ENCODE peak calls at places on chromosomes 7 and 10, in seven cellular contexts. One of them, this sample, is unnamed.

GRCh38 chr7:46909601-46910051 is 672.3 kb downstream of the TNS3 start:
- DNase-seq in heart right ventricle: no peak
- DNase-seq in endodermal cell: no peak
- DNase-seq in GM10248: no peak
- DNase-seq in adrenal gland: no peak
- DNase-seq in BJ: peak; percentile 87
- DNase-seq in cardiac fibroblast: peak; percentile 61
- DNase-seq in this sample: no peak

GRCh38 chr7:48089415-48089975 is 430 bp downstream of the UPP1 start:
- DNase-seq in GM10248: no peak
- DNase-seq in cardiac fibroblast: peak; percentile 41
- DNase-seq in heart right ventricle: peak; percentile 64
- DNase-seq in BJ: no peak
- DNase-seq in adrenal gland: peak; percentile 62
- DNase-seq in endodermal cell: peak; percentile 95
- DNase-seq in this sample: no peak

GRCh38 chr10:24255115-24255895 is 46.4 kb downstream of the KIAA1217 start:
- DNase-seq in heart right ventricle: no peak
- DNase-seq in endodermal cell: peak; percentile 71
- DNase-seq in cardiac fibroblast: no peak
- DNase-seq in BJ: no peak
- DNase-seq in GM10248: no peak
- DNase-seq in adrenal gland: no peak
- DNase-seq in this sample: no peak

GRCh38 chr10:32210306-32211045 is 136.5 kb downstream of the EPC1 start:
- DNase-seq in heart right ventricle: no peak
- DNase-seq in endodermal cell: peak; percentile 63
- DNase-seq in adrenal gland: peak; percentile 33
- DNase-seq in cardiac fibroblast: peak; percentile 72
- DNase-seq in BJ: no peak
- DNase-seq in GM10248: peak; percentile 32
- DNase-seq in this sample: no peak

GRCh38 chr10:80356563-80356999 is at the start of the genes DYDC1 and DYDC2:
- DNase-seq in GM10248: peak; percentile 42
- DNase-seq in cardiac fibroblast: peak; percentile 25
- DNase-seq in endodermal cell: peak; percentile 95
- DNase-seq in BJ: no peak
- DNase-seq in adrenal gland: peak; percentile 33
- DNase-seq in heart right ventricle: peak; percentile 35
- DNase-seq in this sample: peak; percentile 45

GRCh38 chr7:1062296-1063294 is 18.2 kb downstream of the GPR146 start:
- DNase-seq in BJ: no peak
- DNase-seq in heart right ventricle: no peak
- DNase-seq in cardiac fibroblast: no peak
- DNase-seq in GM10248: peak; percentile 89
- DNase-seq in endodermal cell: no peak
- DNase-seq in adrenal gland: no peak
- DNase-seq in this sample: peak; percentile 91

GRCh38 chr10:121559321-121559720 is 38.9 kb downstream of the FGFR2 start:
- DNase-seq in endodermal cell: no peak
- DNase-seq in cardiac fibroblast: no peak
- DNase-seq in heart right ventricle: no peak
- DNase-seq in adrenal gland: no peak
- DNase-seq in GM10248: no peak
- DNase-seq in BJ: no peak
- DNase-seq in this sample: no peak

GRCh38 chr7:3174515-3175318 is 126.3 kb upstream of the SDK1 start:
- DNase-seq in cardiac fibroblast: no peak
- DNase-seq in heart right ventricle: no peak
- DNase-seq in BJ: no peak
- DNase-seq in GM10248: no peak
- DNase-seq in adrenal gland: no peak
- DNase-seq in endodermal cell: no peak
- DNase-seq in this sample: no peak

GRCh38 chr10:28495084-28495483 is 37.8 kb upstream of the WAC start:
- DNase-seq in adrenal gland: no peak
- DNase-seq in endodermal cell: no peak
- DNase-seq in cardiac fibroblast: no peak
- DNase-seq in GM10248: no peak
- DNase-seq in BJ: no peak
- DNase-seq in heart right ventricle: no peak
- DNase-seq in this sample: no peak

GRCh38 chr7:153190452-153190851 is 430.9 kb downstream of the ACTR3B start:
- DNase-seq in BJ: no peak
- DNase-seq in GM10248: no peak
- DNase-seq in endodermal cell: peak; percentile 82
- DNase-seq in heart right ventricle: no peak
- DNase-seq in cardiac fibroblast: no peak
- DNase-seq in adrenal gland: peak; percentile 3
- DNase-seq in this sample: peak; percentile 16

GRCh38 chr10:73991846-73992245 is 6.1 kb upstream of the VCL start:
- DNase-seq in cardiac fibroblast: no peak
- DNase-seq in BJ: no peak
- DNase-seq in endodermal cell: no peak
- DNase-seq in GM10248: peak; percentile 72
- DNase-seq in adrenal gland: peak; percentile 11
- DNase-seq in heart right ventricle: no peak
- DNase-seq in this sample: peak; percentile 68

GRCh38 chr10:131121511-131122035 is 189.9 kb downstream of the TCERG1L start:
- DNase-seq in GM10248: no peak
- DNase-seq in adrenal gland: no peak
- DNase-seq in endodermal cell: no peak
- DNase-seq in heart right ventricle: no peak
- DNase-seq in cardiac fibroblast: no peak
- DNase-seq in BJ: no peak
- DNase-seq in this sample: no peak

GRCh38 chr10:68628576-68629127 is 68.5 kb downstream of the TET1 start:
- DNase-seq in cardiac fibroblast: peak; percentile 48
- DNase-seq in endodermal cell: no peak
- DNase-seq in BJ: no peak
- DNase-seq in adrenal gland: no peak
- DNase-seq in GM10248: no peak
- DNase-seq in heart right ventricle: no peak
- DNase-seq in this sample: no peak

GRCh38 chr7:40298421-40298820 is 163.6 kb downstream of the SUGCT start:
- DNase-seq in endodermal cell: no peak
- DNase-seq in heart right ventricle: no peak
- DNase-seq in adrenal gland: no peak
- DNase-seq in GM10248: no peak
- DNase-seq in BJ: peak; percentile 63
- DNase-seq in cardiac fibroblast: peak; percentile 61
- DNase-seq in this sample: no peak

GRCh38 chr7:32500922-32501341 is 5.6 kb downstream of the AVL9 start:
- DNase-seq in BJ: peak; percentile 39
- DNase-seq in GM10248: no peak
- DNase-seq in heart right ventricle: no peak
- DNase-seq in adrenal gland: peak; percentile 15
- DNase-seq in cardiac fibroblast: peak; percentile 55
- DNase-seq in endodermal cell: no peak
- DNase-seq in this sample: no peak

GRCh38 chr10:11655839-11656238 is 44.4 kb upstream of the USP6NL start:
- DNase-seq in cardiac fibroblast: no peak
- DNase-seq in adrenal gland: no peak
- DNase-seq in endodermal cell: peak; percentile 4
- DNase-seq in heart right ventricle: no peak
- DNase-seq in BJ: no peak
- DNase-seq in GM10248: no peak
- DNase-seq in this sample: no peak

GRCh38 chr10:46239999-46240683 is 46.7 kb upstream of the ANTXRL start:
- DNase-seq in adrenal gland: no peak
- DNase-seq in GM10248: no peak
- DNase-seq in endodermal cell: peak; percentile 32
- DNase-seq in BJ: no peak
- DNase-seq in heart right ventricle: no peak
- DNase-seq in cardiac fibroblast: no peak
- DNase-seq in this sample: no peak

GRCh38 chr10:1036341-1036791 is 10.7 kb upstream of the IDI2 start:
- DNase-seq in adrenal gland: no peak
- DNase-seq in heart right ventricle: no peak
- DNase-seq in BJ: no peak
- DNase-seq in GM10248: peak; percentile 71
- DNase-seq in endodermal cell: peak; percentile 55
- DNase-seq in cardiac fibroblast: no peak
- DNase-seq in this sample: peak; percentile 63

GRCh38 chr7:79282051-79282694 is 171.3 kb downstream of the MAGI2 start:
- DNase-seq in adrenal gland: peak; percentile 2
- DNase-seq in cardiac fibroblast: peak; percentile 84
- DNase-seq in BJ: peak; percentile 66
- DNase-seq in GM10248: no peak
- DNase-seq in endodermal cell: no peak
- DNase-seq in heart right ventricle: no peak
- DNase-seq in this sample: no peak

GRCh38 chr10:98488669-98489430 is 42.1 kb upstream of the HPS1 start:
- DNase-seq in GM10248: no peak
- DNase-seq in cardiac fibroblast: no peak
- DNase-seq in heart right ventricle: no peak
- DNase-seq in adrenal gland: peak; percentile 21
- DNase-seq in BJ: no peak
- DNase-seq in endodermal cell: no peak
- DNase-seq in this sample: no peak

GRCh38 chr10:98486421-98486820 is 39.7 kb upstream of the HPS1 start:
- DNase-seq in BJ: peak; percentile 79
- DNase-seq in endodermal cell: no peak
- DNase-seq in adrenal gland: no peak
- DNase-seq in GM10248: no peak
- DNase-seq in heart right ventricle: no peak
- DNase-seq in cardiac fibroblast: peak; percentile 12
- DNase-seq in this sample: no peak

GRCh38 chr10:98492763-98493162 is 46.0 kb upstream of the HPS1 start:
- DNase-seq in BJ: no peak
- DNase-seq in adrenal gland: no peak
- DNase-seq in GM10248: no peak
- DNase-seq in heart right ventricle: no peak
- DNase-seq in cardiac fibroblast: no peak
- DNase-seq in endodermal cell: no peak
- DNase-seq in this sample: no peak

GRCh38 chr10:98487692-98488091 is 41.0 kb upstream of the HPS1 start:
- DNase-seq in adrenal gland: no peak
- DNase-seq in GM10248: no peak
- DNase-seq in endodermal cell: no peak
- DNase-seq in heart right ventricle: no peak
- DNase-seq in cardiac fibroblast: no peak
- DNase-seq in BJ: no peak
- DNase-seq in this sample: no peak

GRCh38 chr10:98489561-98490481 is 43.1 kb upstream of the HPS1 start:
- DNase-seq in GM10248: no peak
- DNase-seq in endodermal cell: no peak
- DNase-seq in cardiac fibroblast: no peak
- DNase-seq in adrenal gland: no peak
- DNase-seq in heart right ventricle: no peak
- DNase-seq in BJ: no peak
- DNase-seq in this sample: no peak
- TF ChIP-seq CTCF in GM10248: no peak
- TF ChIP-seq CTCF in endodermal cell: no peak
- TF ChIP-seq CTCF in cardiac fibroblast: no peak
- TF ChIP-seq CTCF in adrenal gland: no peak
- TF ChIP-seq CTCF in heart right ventricle: no peak
- TF ChIP-seq CTCF in BJ: no peak
- TF ChIP-seq CTCF in this sample: no peak

GRCh38 chr10:116683061-116683601 is 59.2 kb downstream of the HSPA12A start:
- DNase-seq in BJ: no peak
- DNase-seq in GM10248: no peak
- DNase-seq in heart right ventricle: no peak
- DNase-seq in adrenal gland: no peak
- DNase-seq in cardiac fibroblast: no peak
- DNase-seq in endodermal cell: no peak
- DNase-seq in this sample: no peak

GRCh38 chr10:116685807-116686206 is 56.6 kb downstream of the HSPA12A start:
- DNase-seq in adrenal gland: no peak
- DNase-seq in GM10248: no peak
- DNase-seq in heart right ventricle: no peak
- DNase-seq in cardiac fibroblast: no peak
- DNase-seq in BJ: no peak
- DNase-seq in endodermal cell: no peak
- DNase-seq in this sample: no peak

GRCh38 chr10:116684781-116685180 is 57.6 kb downstream of the HSPA12A start:
- DNase-seq in heart right ventricle: no peak
- DNase-seq in BJ: no peak
- DNase-seq in GM10248: no peak
- DNase-seq in endodermal cell: no peak
- DNase-seq in adrenal gland: no peak
- DNase-seq in cardiac fibroblast: no peak
- DNase-seq in this sample: no peak

GRCh38 chr10:116686632-116687031 is 55.7 kb downstream of the HSPA12A start:
- DNase-seq in adrenal gland: no peak
- DNase-seq in GM10248: no peak
- DNase-seq in cardiac fibroblast: no peak
- DNase-seq in BJ: no peak
- DNase-seq in endodermal cell: no peak
- DNase-seq in heart right ventricle: no peak
- DNase-seq in this sample: no peak

GRCh38 chr10:116683821-116684220 is 58.5 kb downstream of the HSPA12A start:
- DNase-seq in endodermal cell: no peak
- DNase-seq in adrenal gland: no peak
- DNase-seq in GM10248: no peak
- DNase-seq in heart right ventricle: no peak
- DNase-seq in cardiac fibroblast: no peak
- DNase-seq in BJ: no peak
- DNase-seq in this sample: no peak
- TF ChIP-seq CTCF in endodermal cell: no peak
- TF ChIP-seq CTCF in adrenal gland: no peak
- TF ChIP-seq CTCF in GM10248: no peak
- TF ChIP-seq CTCF in heart right ventricle: no peak
- TF ChIP-seq CTCF in cardiac fibroblast: no peak
- TF ChIP-seq CTCF in BJ: no peak
- TF ChIP-seq CTCF in this sample: no peak

GRCh38 chr7:44085549-44085948 is 3.2 kb upstream of the POLM start:
- DNase-seq in heart right ventricle: no peak
- DNase-seq in adrenal gland: no peak
- DNase-seq in endodermal cell: peak; percentile 47
- DNase-seq in cardiac fibroblast: no peak
- DNase-seq in GM10248: no peak
- DNase-seq in BJ: no peak
- DNase-seq in this sample: no peak
- TF ChIP-seq CTCF in heart right ventricle: no peak
- TF ChIP-seq CTCF in adrenal gland: no peak
- TF ChIP-seq CTCF in endodermal cell: peak; percentile 47
- TF ChIP-seq CTCF in cardiac fibroblast: no peak
- TF ChIP-seq CTCF in GM10248: peak; percentile 28
- TF ChIP-seq CTCF in BJ: peak; percentile 30
- TF ChIP-seq CTCF in this sample: no peak

DNA sequence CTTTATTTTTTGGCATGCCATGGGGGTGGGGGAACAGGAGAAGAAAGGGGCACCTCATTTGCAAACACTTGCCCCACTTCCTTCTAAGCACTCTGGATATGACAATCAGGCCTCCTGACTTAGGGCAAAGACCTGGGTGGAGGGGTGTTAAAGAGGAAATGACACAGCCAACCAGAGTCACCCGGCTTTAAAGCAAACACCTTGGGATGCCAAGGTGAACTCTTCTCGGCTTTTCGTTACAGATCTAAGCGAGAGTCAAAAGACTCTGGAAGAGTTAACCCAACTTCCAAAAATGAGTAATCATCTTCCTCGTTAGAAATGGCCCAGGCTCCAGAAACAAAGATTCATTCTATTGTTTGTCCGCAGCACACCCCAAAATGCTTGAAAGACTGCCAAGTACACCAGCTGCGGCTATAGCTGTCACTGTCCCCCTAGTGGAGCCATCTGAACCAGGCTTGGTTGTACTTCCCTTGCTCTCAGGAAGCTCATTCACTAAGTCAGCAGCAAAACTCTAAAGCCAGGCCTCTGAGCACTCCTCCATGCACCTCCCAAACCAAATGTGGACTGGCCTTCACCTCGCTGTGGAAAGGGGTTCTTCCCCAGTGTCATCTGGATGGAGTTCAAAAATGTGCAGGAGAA is 24.8 kb downstream of the FAM53B start:
- DNase-seq in BJ: no peak
- DNase-seq in GM10248: peak; percentile 67
- DNase-seq in adrenal gland: peak; percentile 86
- DNase-seq in endodermal cell: peak; percentile 79
- DNase-seq in heart right ventricle: no peak
- DNase-seq in cardiac fibroblast: peak; percentile 79
- DNase-seq in this sample: peak; percentile 72
- TF ChIP-seq CTCF in BJ: peak; percentile 58
- TF ChIP-seq CTCF in GM10248: peak; percentile 48
- TF ChIP-seq CTCF in adrenal gland: peak; percentile 74
- TF ChIP-seq CTCF in endodermal cell: peak; percentile 74
- TF ChIP-seq CTCF in heart right ventricle: peak; percentile 69
- TF ChIP-seq CTCF in cardiac fibroblast: peak; percentile 62
- TF ChIP-seq CTCF in this sample: peak; percentile 53

This sample was measured in GM20000.